ENCODE peak calls at places on chromosomes 2 and 18, in five cellular contexts. Y is HTR-8/SVneo; B is epithelial cell of proximal tubule; C is activated CD4-positive, alpha-beta T cell treated with anti-CD3 and anti-CD28 coated beads, Interleukin-2, amount 50 U/mL, for 48 hours; A is stimulated activated CD8-positive, alpha-beta memory T cell treated with anti-CD3 and anti-CD28 coated beads, Interleukin-15, amount 100 ng/mL, for 48 hours. T is an unnamed sample.

GRCh38 chr2:168120310-168120709 is 127.1 kb downstream of the STK39 start:
- DNase-seq in B (no peak), Y (no peak), A (no peak), C (no peak), T (no peak)

GRCh38 chr2:144374163-144374661 is 145.7 kb downstream of the ZEB2 start:
- DNase-seq in C (no peak), A (no peak), Y (no peak), B (no peak), T (no peak)

GRCh38 chr18:7191736-7192135 is 39.2 kb upstream of the LRRC30 start:
- DNase-seq in C (no peak), B (no peak), A (no peak), Y (no peak), T (no peak)

GRCh38 chr2:45315881-45316280 is 295.2 kb downstream of the SRBD1 start:
- DNase-seq in A (no peak), B (no peak), C (no peak), Y (no peak), T (no peak)

GRCh38 chr2:224083631-224084030 is 44.5 kb upstream of the SERPINE2 start:
- DNase-seq in B (no peak), Y (no peak), C (no peak), A (no peak), T (no peak)

GRCh38 chr2:189149981-189150380 is 29.6 kb downstream of the COL5A2 start:
- DNase-seq in B (no peak), A (no peak), Y (peak; percentile 21), C (no peak), T (peak; percentile 73)

GRCh38 chr18:59232309-59233016 is 12.5 kb downstream of the GRP start:
- DNase-seq in B (no peak), Y (no peak), C (no peak), A (no peak), T (no peak)

GRCh38 chr2:238754259-238754658 is 93.6 kb upstream of the TWIST2 start:
- DNase-seq in A (no peak), B (no peak), C (no peak), Y (no peak), T (no peak)

GRCh38 chr18:28099237-28099636 is 77.7 kb downstream of the CDH2 start:
- DNase-seq in Y (no peak), B (no peak), A (no peak), C (no peak), T (no peak)

GRCh38 chr2:231187736-231188505 is 10.5 kb upstream of the ARMC9 start:
- DNase-seq in A (no peak), B (no peak), C (no peak), Y (no peak), T (peak; percentile 47)

GRCh38 chr2:170679607-170680079 is 35.5 kb upstream of the SP5 start:
- DNase-seq in Y (no peak), C (no peak), A (no peak), B (no peak), T (no peak)

GRCh38 chr2:237758165-237758564 is 40.4 kb upstream of the RBM44 start:
- DNase-seq in C (no peak), Y (no peak), A (no peak), B (no peak), T (no peak)

GRCh38 chr2:207135340-207135739 is 30.4 kb downstream of the KLF7 start:
- DNase-seq in C (no peak), Y (no peak), B (no peak), A (no peak), T (no peak)

GRCh38 chr2:240797914-240798313 is 22.1 kb downstream of the KIF1A start:
- DNase-seq in A (no peak), Y (no peak), B (no peak), C (no peak), T (no peak)

GRCh38 chr2:33673937-33674336 is 74.8 kb upstream of the FAM98A start:
- DNase-seq in B (no peak), Y (peak; percentile 18), A (no peak), C (no peak), T (peak; percentile 2)

GRCh38 chr18:10739152-10739551 is 213.3 kb downstream of the NAPG start:
- DNase-seq in Y (no peak), A (no peak), C (no peak), B (no peak), T (no peak)

GRCh38 chr2:110903548-110903947 is 171.2 kb downstream of the ACOXL start:
- DNase-seq in A (no peak), B (no peak), Y (no peak), C (no peak), T (no peak)

GRCh38 chr18:9575558-9575957 is 38.8 kb downstream of the PPP4R1 start:
- DNase-seq in B (peak; percentile 83), A (no peak), C (peak; percentile 18), Y (peak; percentile 77), T (peak; percentile 88)

GRCh38 chr2:172829229-172829628 is 93.6 kb downstream of the RAPGEF4 start:
- DNase-seq in C (no peak), B (no peak), A (no peak), Y (peak; percentile 62), T (no peak)

GRCh38 chr2:241798081-241798630 is 10.8 kb upstream of the NEU4 start:
- DNase-seq in A (no peak), B (no peak), C (peak; percentile 2), Y (no peak), T (no peak)

GRCh38 chr2:130854301-130854700 is 17.6 kb downstream of the ARHGEF4 start:
- DNase-seq in Y (no peak), C (no peak), A (no peak), B (no peak), T (no peak)

GRCh38 chr2:45483997-45484396 is 127.1 kb downstream of the SRBD1 start:
- DNase-seq in B (no peak), C (no peak), A (no peak), Y (peak; percentile 7), T (no peak)

GRCh38 chr2:85308951-85309555 is 18.7 kb downstream of the TGOLN2 start:
- DNase-seq in A (no peak), Y (no peak), C (no peak), B (no peak), T (peak; percentile 59)

GRCh38 chr2:66869076-66869475 is 434.2 kb downstream of the MEIS1 start:
- DNase-seq in C (no peak), B (no peak), A (no peak), Y (no peak), T (no peak)

GRCh38 chr2:140362361-140362760 is 1582.2 kb upstream of the NXPH2 start:
- DNase-seq in C (no peak), Y (no peak), A (no peak), B (no peak), T (no peak)

GRCh38 chr18:2905802-2906521 is 59.2 kb downstream of the EMILIN2 start:
- DNase-seq in C (peak; percentile 72), Y (no peak), B (no peak), A (peak; percentile 45), T (peak; percentile 43)

GRCh38 chr2:118016911-118017310 is 3.0 kb upstream of the CCDC93 start:
- DNase-seq in A (no peak), C (no peak), B (no peak), Y (no peak), T (no peak)

T was measured in H4.